ENCODE peak calls at places on chromosomes 13 and 19, in four cellular contexts. One of them, this sample, is unnamed.

GRCh38 chr13:36801035-36801434 is 18.0 kb upstream of the RFXAP start:
- DNase-seq in stimulated activated CD8-positive, alpha-beta memory T cell treated with anti-CD3 and anti-CD28 coated beads, Interleukin-15, amount 100 ng/mL, for 1 hour: no peak
- DNase-seq in neural crest cell: no peak
- DNase-seq in B cell: no peak
- DNase-seq in this sample: no peak

GRCh38 chr13:106036870-106037269 is 498.6 kb downstream of the EFNB2 start:
- DNase-seq in stimulated activated CD8-positive, alpha-beta memory T cell treated with anti-CD3 and anti-CD28 coated beads, Interleukin-15, amount 100 ng/mL, for 1 hour: no peak
- DNase-seq in neural crest cell: no peak
- DNase-seq in B cell: no peak
- DNase-seq in this sample: no peak

GRCh38 chr13:82717249-82717648 is 1165.0 kb downstream of the SLITRK1 start:
- DNase-seq in stimulated activated CD8-positive, alpha-beta memory T cell treated with anti-CD3 and anti-CD28 coated beads, Interleukin-15, amount 100 ng/mL, for 1 hour: no peak
- DNase-seq in neural crest cell: no peak
- DNase-seq in B cell: no peak
- DNase-seq in this sample: no peak

GRCh38 chr13:50672025-50672424 is 171.5 kb downstream of the DLEU7 start:
- DNase-seq in stimulated activated CD8-positive, alpha-beta memory T cell treated with anti-CD3 and anti-CD28 coated beads, Interleukin-15, amount 100 ng/mL, for 1 hour: no peak
- DNase-seq in neural crest cell: no peak
- DNase-seq in B cell: no peak
- DNase-seq in this sample: no peak

GRCh38 chr19:14840206-14840605 is 5.2 kb upstream of the OR7A5 start:
- DNase-seq in stimulated activated CD8-positive, alpha-beta memory T cell treated with anti-CD3 and anti-CD28 coated beads, Interleukin-15, amount 100 ng/mL, for 1 hour: no peak
- DNase-seq in neural crest cell: no peak
- DNase-seq in B cell: no peak
- DNase-seq in this sample: no peak

GRCh38 chr13:52892925-52893324 is 44.5 kb upstream of the PCDH8 start:
- DNase-seq in stimulated activated CD8-positive, alpha-beta memory T cell treated with anti-CD3 and anti-CD28 coated beads, Interleukin-15, amount 100 ng/mL, for 1 hour: no peak
- DNase-seq in neural crest cell: no peak
- DNase-seq in B cell: no peak
- DNase-seq in this sample: no peak

GRCh38 chr13:38763446-38764381 is 76.8 kb downstream of the FREM2 start:
- DNase-seq in stimulated activated CD8-positive, alpha-beta memory T cell treated with anti-CD3 and anti-CD28 coated beads, Interleukin-15, amount 100 ng/mL, for 1 hour: no peak
- DNase-seq in neural crest cell: peak; percentile 43
- DNase-seq in B cell: no peak
- DNase-seq in this sample: peak; percentile 4

GRCh38 chr13:50805805-50806204 is 37.7 kb downstream of the DLEU7 start:
- DNase-seq in stimulated activated CD8-positive, alpha-beta memory T cell treated with anti-CD3 and anti-CD28 coated beads, Interleukin-15, amount 100 ng/mL, for 1 hour: no peak
- DNase-seq in neural crest cell: no peak
- DNase-seq in B cell: no peak
- DNase-seq in this sample: no peak

GRCh38 chr13:59728896-59729545 is 434.7 kb downstream of the DIAPH3 start:
- DNase-seq in stimulated activated CD8-positive, alpha-beta memory T cell treated with anti-CD3 and anti-CD28 coated beads, Interleukin-15, amount 100 ng/mL, for 1 hour: no peak
- DNase-seq in neural crest cell: no peak
- DNase-seq in B cell: no peak
- DNase-seq in this sample: no peak

GRCh38 chr13:86830046-86830445 is 841.1 kb upstream of the SLITRK5 start:
- DNase-seq in stimulated activated CD8-positive, alpha-beta memory T cell treated with anti-CD3 and anti-CD28 coated beads, Interleukin-15, amount 100 ng/mL, for 1 hour: no peak
- DNase-seq in neural crest cell: no peak
- DNase-seq in B cell: no peak
- DNase-seq in this sample: no peak

GRCh38 chr19:2046046-2046907 is 4.8 kb downstream of the MKNK2 start:
- DNase-seq in stimulated activated CD8-positive, alpha-beta memory T cell treated with anti-CD3 and anti-CD28 coated beads, Interleukin-15, amount 100 ng/mL, for 1 hour: no peak
- DNase-seq in neural crest cell: no peak
- DNase-seq in B cell: peak; percentile 33
- DNase-seq in this sample: no peak

GRCh38 chr19:41431426-41432386 is 4.5 kb upstream of the B3GNT8 start:
- DNase-seq in stimulated activated CD8-positive, alpha-beta memory T cell treated with anti-CD3 and anti-CD28 coated beads, Interleukin-15, amount 100 ng/mL, for 1 hour: no peak
- DNase-seq in neural crest cell: no peak
- DNase-seq in B cell: no peak
- DNase-seq in this sample: no peak

GRCh38 chr19:41994994-41995958 is 1.2 kb upstream of the ATP1A3 start:
- DNase-seq in stimulated activated CD8-positive, alpha-beta memory T cell treated with anti-CD3 and anti-CD28 coated beads, Interleukin-15, amount 100 ng/mL, for 1 hour: no peak
- DNase-seq in neural crest cell: no peak
- DNase-seq in B cell: no peak
- DNase-seq in this sample: no peak

GRCh38 chr13:96940961-96941360 is 53.3 kb downstream of the OXGR1 start:
- DNase-seq in stimulated activated CD8-positive, alpha-beta memory T cell treated with anti-CD3 and anti-CD28 coated beads, Interleukin-15, amount 100 ng/mL, for 1 hour: no peak
- DNase-seq in neural crest cell: no peak
- DNase-seq in B cell: no peak
- DNase-seq in this sample: no peak

GRCh38 chr13:27638521-27638920 is 16.8 kb downstream of the POLR1D start:
- DNase-seq in stimulated activated CD8-positive, alpha-beta memory T cell treated with anti-CD3 and anti-CD28 coated beads, Interleukin-15, amount 100 ng/mL, for 1 hour: no peak
- DNase-seq in neural crest cell: no peak
- DNase-seq in B cell: no peak
- DNase-seq in this sample: no peak

GRCh38 chr13:99694251-99694650 is 193.0 kb downstream of the TM9SF2 start:
- DNase-seq in stimulated activated CD8-positive, alpha-beta memory T cell treated with anti-CD3 and anti-CD28 coated beads, Interleukin-15, amount 100 ng/mL, for 1 hour: no peak
- DNase-seq in neural crest cell: no peak
- DNase-seq in B cell: no peak
- DNase-seq in this sample: no peak

GRCh38 chr19:41351339-41352245 is 2.1 kb downstream of the TGFB1 start:
- DNase-seq in stimulated activated CD8-positive, alpha-beta memory T cell treated with anti-CD3 and anti-CD28 coated beads, Interleukin-15, amount 100 ng/mL, for 1 hour: peak; percentile 67
- DNase-seq in neural crest cell: no peak
- DNase-seq in B cell: peak; percentile 91
- DNase-seq in this sample: no peak

GRCh38 chr19:38278751-38279150 is 14.4 kb downstream of the SPINT2 start:
- DNase-seq in stimulated activated CD8-positive, alpha-beta memory T cell treated with anti-CD3 and anti-CD28 coated beads, Interleukin-15, amount 100 ng/mL, for 1 hour: no peak
- DNase-seq in neural crest cell: no peak
- DNase-seq in B cell: no peak
- DNase-seq in this sample: no peak

GRCh38 chr19:1350861-1351260 is 32.8 kb upstream of the NDUFS7 start:
- DNase-seq in stimulated activated CD8-positive, alpha-beta memory T cell treated with anti-CD3 and anti-CD28 coated beads, Interleukin-15, amount 100 ng/mL, for 1 hour: no peak
- DNase-seq in neural crest cell: no peak
- DNase-seq in B cell: no peak
- DNase-seq in this sample: no peak

GRCh38 chr19:34182125-34182524 is 9.8 kb downstream of the LSM14A start:
- DNase-seq in stimulated activated CD8-positive, alpha-beta memory T cell treated with anti-CD3 and anti-CD28 coated beads, Interleukin-15, amount 100 ng/mL, for 1 hour: no peak
- DNase-seq in neural crest cell: no peak
- DNase-seq in B cell: no peak
- DNase-seq in this sample: no peak

GRCh38 chr13:77026255-77026782 is 640 bp downstream of the FBXL3 start:
- DNase-seq in stimulated activated CD8-positive, alpha-beta memory T cell treated with anti-CD3 and anti-CD28 coated beads, Interleukin-15, amount 100 ng/mL, for 1 hour: peak; percentile 49
- DNase-seq in neural crest cell: peak; percentile 38
- DNase-seq in B cell: peak; percentile 85
- DNase-seq in this sample: no peak

GRCh38 chr19:48445256-48445605 is 552 bp upstream of the GRWD1 start:
- DNase-seq in stimulated activated CD8-positive, alpha-beta memory T cell treated with anti-CD3 and anti-CD28 coated beads, Interleukin-15, amount 100 ng/mL, for 1 hour: no peak
- DNase-seq in neural crest cell: no peak
- DNase-seq in B cell: no peak
- DNase-seq in this sample: peak; percentile 81

GRCh38 chr19:43414554-43414953 is at the start of gene TEX101:
- DNase-seq in stimulated activated CD8-positive, alpha-beta memory T cell treated with anti-CD3 and anti-CD28 coated beads, Interleukin-15, amount 100 ng/mL, for 1 hour: no peak
- DNase-seq in neural crest cell: no peak
- DNase-seq in B cell: no peak
- DNase-seq in this sample: no peak